ENCODE peak calls at places on chromosome 2, in nine cellular contexts. A is neural progenitor cell, E is DND-41, O is fibroblast of lung, C is GM23248, W is mesendoderm, Q is SK-N-SH, X is PC-3, G is GM23338. P is an unnamed sample. For H3K79me2, the result is how much of the 10 kb centered on the place peaks cover.

GRCh38 chr2:101614127-101614759 is 83.3 kb upstream of the MAP4K4 start:
- DNase-seq in A (no peak), E (no peak), O (no peak), C (no peak), W (no peak), Q (no peak), X (no peak), G (no peak), P (no peak)

GRCh38 chr2:215396595-215397313 is 39.1 kb downstream of the FN1 start:
- DNase-seq in A (no peak), E (no peak), O (peak), C (peak), W (no peak), Q (no peak), X (peak), G (no peak), P (no peak)

GRCh38 chr2:39787950-39788349 is 8.9 kb upstream of the THUMPD2 start:
- DNase-seq in A (no peak), E (no peak), O (no peak), C (no peak), W (no peak), Q (no peak), X (peak), G (no peak), P (no peak)

GRCh38 chr2:23445450-23445868 is 60.5 kb downstream of the KLHL29 start:
- DNase-seq in A (no peak), E (no peak), O (peak), C (peak), W (no peak), Q (no peak), X (peak), G (no peak), P (no peak)

GRCh38 chr2:182664212-182664611 is 51.8 kb upstream of the DNAJC10 start:
- DNase-seq in A (no peak), E (no peak), O (no peak), C (no peak), W (no peak), Q (no peak), X (no peak), G (no peak), P (no peak)

GRCh38 chr2:232325324-232326273 is 53.0 kb upstream of the ALPP start:
- DNase-seq in A (peak), E (peak), O (peak), C (peak), W (peak), Q (peak), X (peak), G (peak), P (peak)

GRCh38 chr2:26495705-26496271 is 17.9 kb upstream of the OTOF start:
- DNase-seq in A (peak), E (no peak), O (no peak), C (no peak), W (peak), Q (no peak), X (no peak), G (peak), P (no peak)

GRCh38 chr2:176131617-176132396 is 2.3 kb downstream of the HOXD8 start:
- DNase-seq in A (no peak), E (no peak), O (no peak), C (no peak), W (no peak), Q (no peak), X (no peak), G (no peak), P (no peak)

GRCh38 chr2:20421336-20421987 is 25.4 kb upstream of the RHOB start:
- DNase-seq in A (no peak), E (no peak), O (no peak), C (no peak), W (no peak), Q (no peak), X (no peak), G (no peak), P (no peak)

GRCh38 chr2:149409506-149409905 is 79.1 kb downstream of the LYPD6 start:
- DNase-seq in A (no peak), E (no peak), O (no peak), C (no peak), W (no peak), Q (no peak), X (no peak), G (no peak), P (no peak)

GRCh38 chr2:149413487-149413886 is 83.1 kb downstream of the LYPD6 start:
- DNase-seq in A (no peak), E (no peak), O (no peak), C (no peak), W (no peak), Q (no peak), X (no peak), G (no peak), P (no peak)

GRCh38 chr2:149410701-149411484 is 80.5 kb downstream of the LYPD6 start:
- DNase-seq in A (no peak), E (no peak), O (peak), C (peak), W (no peak), Q (no peak), X (peak), G (no peak), P (peak)
- H3K4me2 ChIP-seq in A (no peak), E (no peak), O (no peak), C (peak), W (no peak), Q (no peak), X (peak), G (no peak), P (no peak)

DNA sequence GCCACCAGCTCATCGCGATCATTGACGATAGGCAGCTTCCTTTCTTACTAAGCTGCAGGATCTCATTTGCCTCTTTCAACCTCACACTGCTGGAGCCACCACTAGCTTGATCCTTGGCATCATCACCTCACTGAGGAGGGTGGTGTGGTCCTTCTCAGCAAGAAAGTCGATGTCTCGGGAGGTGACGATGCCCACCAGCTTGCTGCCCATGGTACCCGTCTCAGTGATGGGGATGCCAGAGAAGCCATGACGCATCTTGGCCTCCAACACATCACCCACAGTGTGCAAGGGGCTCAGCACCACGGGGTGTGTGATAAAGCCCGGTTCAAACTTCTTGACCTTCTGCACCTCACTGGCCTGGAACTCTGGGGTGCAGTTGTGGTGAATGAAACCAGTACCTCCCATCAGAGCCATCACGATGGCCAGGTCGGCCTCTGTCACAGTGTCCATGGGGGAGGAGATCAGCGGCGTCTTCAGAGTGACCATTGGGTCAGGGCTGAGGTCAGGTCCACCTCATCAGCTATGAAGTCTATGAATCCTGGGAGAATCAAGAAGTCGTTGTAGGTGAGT is 22.5 kb downstream of the CFLAR start:
- DNase-seq in A (no peak), E (no peak), O (no peak), C (no peak), W (no peak), Q (no peak), X (no peak), G (no peak), P (no peak)
- H3K79me2 ChIP-seq in A (under half), E (under half), O (under half), C (half or more), W (under half), Q (half or more), X (under half), G (under half), P (under half)

DNA sequence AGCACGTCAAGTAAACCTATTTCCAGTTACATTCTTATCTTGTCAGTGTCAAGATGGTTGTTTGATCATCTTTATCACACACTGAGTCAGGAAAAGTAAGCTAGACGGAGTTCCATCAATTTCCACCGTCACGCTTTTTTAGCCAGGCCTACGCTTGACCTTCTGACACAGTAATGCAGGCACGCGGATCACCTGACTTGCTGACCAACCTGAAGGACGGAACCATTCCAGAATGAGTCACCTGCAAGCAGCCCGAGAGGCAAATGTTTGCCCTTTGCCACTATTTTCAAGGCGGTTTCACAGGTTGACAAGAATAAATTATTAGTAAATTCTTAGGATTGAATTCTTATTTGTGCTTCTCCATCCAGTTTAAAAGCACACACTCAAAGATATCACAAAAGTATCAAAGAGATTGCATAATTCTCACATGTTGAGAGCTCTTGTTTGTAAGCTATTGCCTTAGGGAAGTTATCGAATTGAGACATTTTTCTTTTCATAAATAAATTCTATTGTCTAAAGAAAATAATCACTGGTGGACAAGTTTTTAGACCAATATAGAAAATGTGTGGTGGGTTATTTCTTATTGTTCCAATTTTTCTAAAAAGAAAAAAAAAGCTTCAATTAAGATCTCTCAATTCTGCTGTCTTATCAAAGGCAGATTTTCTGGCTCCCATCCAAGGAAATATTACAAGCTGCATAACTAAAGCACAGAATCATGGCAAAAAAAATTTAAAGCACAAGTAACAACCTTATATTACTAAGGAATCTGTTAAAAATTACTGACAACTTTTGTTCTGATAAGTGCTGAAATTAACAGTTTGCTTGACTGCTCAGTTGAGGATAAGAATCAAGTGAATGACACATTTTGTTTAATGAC is 31.9 kb downstream of the UXS1 start:
- DNase-seq in A (no peak), E (no peak), O (peak), C (no peak), W (peak), Q (no peak), X (peak), G (no peak), P (peak)
- H3K4me2 ChIP-seq in A (no peak), E (peak), O (no peak), C (no peak), W (no peak), Q (no peak), X (peak), G (no peak), P (no peak)

GRCh38 chr2:44938287-44939073 is 3.0 kb upstream of the SIX3 start:
- DNase-seq in A (peak), E (no peak), O (no peak), C (peak), W (peak), Q (peak), X (peak), G (peak), P (no peak)

GRCh38 chr2:44940612-44941464 is 664 bp upstream of the SIX3 start:
- DNase-seq in A (peak), E (no peak), O (no peak), C (no peak), W (peak), Q (peak), X (no peak), G (no peak), P (no peak)

GRCh38 chr2:44941551-44942234 is at the start of gene SIX3:
- DNase-seq in A (peak), E (no peak), O (no peak), C (peak), W (peak), Q (peak), X (peak), G (peak), P (no peak)

GRCh38 chr2:44939074-44940052 is 2.1 kb upstream of the SIX3 start:
- DNase-seq in A (peak), E (no peak), O (no peak), C (no peak), W (peak), Q (peak), X (no peak), G (peak), P (no peak)

GRCh38 chr2:44940053-44940494 is 1.4 kb upstream of the SIX3 start:
- DNase-seq in A (peak), E (no peak), O (no peak), C (no peak), W (peak), Q (no peak), X (no peak), G (no peak), P (no peak)
- H3K79me2 ChIP-seq in A (half or more), E (under half), O (under half), C (under half), W (under half), Q (under half), X (under half), G (under half), P (under half)

DNA sequence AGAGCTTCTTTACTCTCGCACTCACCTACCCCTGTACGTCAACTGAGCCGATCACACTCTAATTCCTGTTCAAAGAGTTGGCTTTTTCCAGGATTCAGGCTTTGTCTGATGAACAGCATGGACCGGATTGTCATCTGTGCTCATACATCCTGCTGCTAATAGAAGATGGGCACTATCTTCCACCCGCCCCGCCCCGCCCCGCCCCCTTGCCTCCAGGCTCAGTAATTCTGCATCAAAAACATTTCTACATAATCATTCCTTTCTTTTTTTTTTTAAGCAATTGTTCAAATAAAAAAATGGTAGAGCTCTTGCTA is 12.0 kb downstream of the G6PC2 start:
- DNase-seq in A (no peak), E (no peak), O (no peak), C (no peak), W (no peak), Q (peak), X (no peak), G (no peak), P (no peak)
- H3K4me2 ChIP-seq in A (peak), E (no peak), O (peak), C (peak), W (peak), Q (peak), X (peak), G (peak), P (peak)

GRCh38 chr2:174218773-174219172 is 29.6 kb downstream of the OLA1 start:
- DNase-seq in A (no peak), E (no peak), O (no peak), C (no peak), W (no peak), Q (no peak), X (no peak), G (no peak), P (no peak)
- H3K79me2 ChIP-seq in A (half or more), E (half or more), O (under half), C (half or more), W (under half), Q (under half), X (half or more), G (under half), P (under half)

GRCh38 chr2:134142903-134143302 is 111.0 kb upstream of the MGAT5 start:
- DNase-seq in A (no peak), E (no peak), O (no peak), C (peak), W (peak), Q (no peak), X (peak), G (peak), P (no peak)
- H3K4me2 ChIP-seq in A (no peak), E (no peak), O (no peak), C (no peak), W (no peak), Q (no peak), X (peak), G (peak), P (no peak)

P was measured in hepatocyte.